ENCODE peak calls at places on chromosomes 13 and 19, in nine cellular contexts. R is RWPE1, B is hepatocyte, M is glutamatergic neuron, S is H1, G is heart left ventricle, E is fibroblast of lung, P is AG10803, X is bronchial epithelial cell. J is an unnamed sample.

GRCh38 chr13:23469901-23470525 is 36.5 kb upstream of the SACS start:
- DNase-seq in R (no peak), B (peak), M (no peak), S (no peak), G (no peak), E (peak), P (peak), X (no peak), J (no peak)

GRCh38 chr19:1302534-1303239 is 17.0 kb downstream of the EFNA2 start:
- DNase-seq in R (no peak), B (no peak), M (no peak), S (no peak), G (no peak), E (no peak), P (no peak), X (no peak), J (no peak)

GRCh38 chr13:47549219-47549752 is 451.8 kb downstream of the SUCLA2 start:
- DNase-seq in R (no peak), B (no peak), M (no peak), S (no peak), G (no peak), E (no peak), P (peak), X (no peak), J (peak)

GRCh38 chr19:1780272-1780957 is 27.1 kb downstream of the ONECUT3 start:
- DNase-seq in R (no peak), B (no peak), M (no peak), S (no peak), G (no peak), E (peak), P (peak), X (no peak), J (no peak)

GRCh38 chr19:48676487-48676886 is 3.7 kb upstream of the NTN5 start:
- DNase-seq in R (no peak), B (no peak), M (no peak), S (no peak), G (no peak), E (no peak), P (no peak), X (no peak), J (no peak)

GRCh38 chr19:30666301-30666803 is 294.2 kb downstream of the ZNF536 start:
- DNase-seq in R (peak), B (peak), M (peak), S (peak), G (no peak), E (no peak), P (peak), X (no peak), J (peak)

GRCh38 chr19:1608414-1609391 is 3.4 kb upstream of the UQCR11 start:
- DNase-seq in R (no peak), B (no peak), M (no peak), S (no peak), G (no peak), E (no peak), P (no peak), X (no peak), J (peak)

GRCh38 chr19:39144487-39145071 is 19.0 kb downstream of the PAK4 start:
- DNase-seq in R (no peak), B (peak), M (no peak), S (no peak), G (no peak), E (peak), P (peak), X (no peak), J (no peak)

GRCh38 chr13:110772091-110772984 is 58.8 kb downstream of the ING1 start:
- DNase-seq in R (no peak), B (no peak), M (no peak), S (no peak), G (no peak), E (no peak), P (no peak), X (no peak), J (no peak)

GRCh38 chr19:17075860-17076538 is 422 bp downstream of the MYO9B start:
- DNase-seq in R (peak), B (peak), M (no peak), S (peak), G (peak), E (peak), P (no peak), X (peak), J (peak)

GRCh38 chr19:7995756-7996155 is 9.7 kb downstream of the ELAVL1 start:
- DNase-seq in R (no peak), B (no peak), M (no peak), S (no peak), G (no peak), E (no peak), P (no peak), X (no peak), J (no peak)

DNA sequence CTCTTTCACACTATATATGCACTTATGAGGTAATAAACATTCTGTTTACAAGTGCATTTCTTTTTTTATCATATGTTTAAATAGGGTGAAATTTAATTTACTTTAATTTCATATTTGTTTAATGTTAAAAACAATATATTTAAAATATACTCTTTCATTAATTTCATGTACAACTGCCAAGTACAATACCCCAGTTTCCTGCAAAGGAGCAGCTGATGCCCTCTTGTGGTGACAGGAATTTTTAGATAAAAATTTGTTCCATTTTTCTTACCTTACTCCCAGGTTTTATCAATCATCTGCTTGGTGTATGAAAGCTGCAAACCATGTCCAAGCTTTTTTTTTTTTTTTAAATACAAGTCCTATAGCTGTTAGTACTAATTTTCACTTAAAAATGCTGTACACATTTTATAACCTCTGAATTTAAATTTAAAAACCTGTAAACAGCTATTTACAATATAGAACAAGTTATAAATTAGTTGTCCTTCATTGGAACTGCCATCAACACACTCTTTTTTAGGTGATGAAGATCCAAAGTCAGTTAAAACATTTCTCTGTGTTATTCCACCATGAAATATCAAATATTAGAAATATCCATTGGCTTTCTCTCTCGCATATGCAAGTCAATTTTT is 4.9 kb downstream of the PCDH20 start:
- DNase-seq in R (peak), B (peak), M (no peak), S (no peak), G (no peak), E (peak), P (peak), X (peak), J (peak)
- TF ChIP-seq CTCF in R (peak), B (peak), M (peak), S (no peak), G (peak), E (peak), P (peak), X (peak), J (peak)

DNA sequence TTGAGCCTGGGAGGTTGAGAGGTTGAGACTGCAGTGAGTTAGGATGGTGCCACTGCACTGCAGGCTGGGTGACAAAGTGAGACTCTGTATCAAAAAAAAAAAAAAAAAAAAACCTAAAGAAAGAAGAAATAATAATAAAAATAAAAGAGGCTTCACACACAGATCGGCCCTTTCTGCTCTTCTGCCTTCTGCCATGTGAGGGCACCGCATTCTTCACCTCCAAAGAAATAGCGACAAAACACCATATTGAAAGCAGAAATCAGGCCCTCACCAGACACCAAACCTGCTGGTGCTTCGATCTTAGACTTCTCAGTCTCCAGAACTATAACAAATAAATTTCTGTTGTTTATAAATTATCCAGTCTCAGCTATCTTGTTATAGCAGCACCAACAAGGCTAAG is 3.0 kb downstream of the ZNF649 start:
- DNase-seq in R (no peak), B (no peak), M (no peak), S (no peak), G (no peak), E (no peak), P (no peak), X (no peak), J (no peak)
- TF ChIP-seq CTCF in R (no peak), B (no peak), M (no peak), S (no peak), G (no peak), E (no peak), P (no peak), X (no peak), J (no peak)

GRCh38 chr19:41700381-41701195 is 7.8 kb upstream of the CEACAM5 start:
- DNase-seq in R (no peak), B (no peak), M (no peak), S (no peak), G (no peak), E (no peak), P (no peak), X (no peak), J (no peak)

GRCh38 chr19:41699231-41699967 is 9.0 kb upstream of the CEACAM5 start:
- DNase-seq in R (peak), B (no peak), M (no peak), S (no peak), G (no peak), E (no peak), P (no peak), X (peak), J (peak)

GRCh38 chr19:41702208-41702651 is 6.2 kb upstream of the CEACAM5 start:
- DNase-seq in R (no peak), B (no peak), M (no peak), S (no peak), G (no peak), E (peak), P (peak), X (peak), J (peak)

GRCh38 chr19:41699968-41700323 is 8.5 kb upstream of the CEACAM5 start:
- DNase-seq in R (no peak), B (no peak), M (no peak), S (no peak), G (no peak), E (no peak), P (no peak), X (no peak), J (no peak)

DNA sequence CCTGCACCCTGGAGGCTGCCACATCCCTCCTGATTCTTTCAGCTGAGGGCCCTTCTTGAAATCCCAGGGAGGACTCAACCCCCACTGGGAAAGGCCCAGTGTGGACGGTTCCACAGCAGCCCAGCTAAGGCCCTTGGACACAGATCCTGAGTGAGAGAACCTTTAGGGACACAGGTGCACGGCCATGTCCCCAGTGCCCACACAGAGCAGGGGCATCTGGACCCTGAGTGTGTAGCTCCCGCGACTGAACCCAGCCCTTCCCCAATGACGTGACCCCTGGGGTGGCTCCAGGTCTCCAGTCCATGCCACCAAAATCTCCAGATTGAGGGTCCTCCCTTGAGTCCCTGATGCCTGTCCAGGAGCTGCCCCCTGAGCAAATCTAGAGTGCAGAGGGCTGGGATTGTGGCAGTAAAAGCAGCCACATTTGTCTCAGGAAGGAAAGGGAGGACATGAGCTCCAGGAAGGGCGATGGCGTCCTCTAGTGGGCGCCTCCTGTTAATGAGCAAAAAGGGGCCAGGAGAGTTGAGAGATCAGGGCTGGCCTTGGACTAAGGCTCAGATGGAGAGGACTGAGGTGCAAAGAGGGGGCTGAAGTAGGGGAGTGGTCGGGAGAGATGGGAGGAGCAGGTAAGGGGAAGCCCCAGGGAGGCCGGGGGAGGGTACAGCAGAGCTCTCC is 6.9 kb upstream of the CEACAM5 start:
- DNase-seq in R (no peak), B (no peak), M (no peak), S (no peak), G (no peak), E (no peak), P (no peak), X (no peak), J (peak)
- TF ChIP-seq CTCF in R (no peak), B (no peak), M (no peak), S (peak), G (no peak), E (no peak), P (no peak), X (peak), J (no peak)

GRCh38 chr19:10335149-10336053 is 2.1 kb upstream of the RAVER1 start:
- DNase-seq in R (no peak), B (no peak), M (no peak), S (peak), G (peak), E (no peak), P (no peak), X (no peak), J (no peak)
- TF ChIP-seq CTCF in R (no peak), B (no peak), M (no peak), S (peak), G (no peak), E (no peak), P (no peak), X (no peak), J (no peak)

GRCh38 chr19:19540707-19541515 is 2.8 kb downstream of the CILP2 start:
- DNase-seq in R (peak), B (peak), M (peak), S (peak), G (no peak), E (peak), P (no peak), X (peak), J (peak)
- TF ChIP-seq CTCF in R (no peak), B (no peak), M (no peak), S (peak), G (no peak), E (no peak), P (no peak), X (no peak), J (no peak)

GRCh38 chr13:73902296-73902695 is 231.9 kb downstream of the KLF12 start:
- DNase-seq in R (no peak), B (no peak), M (no peak), S (no peak), G (no peak), E (no peak), P (no peak), X (no peak), J (no peak)
- TF ChIP-seq CTCF in R (no peak), B (no peak), M (no peak), S (no peak), G (no peak), E (no peak), P (no peak), X (no peak), J (no peak)